ENCODE peak calls at places on chromosomes 2 and 18, in four cellular contexts. Z is astrocyte of the hippocampus; H is HEK293T; P is CD4-positive, alpha-beta T cell. G is an unnamed sample.

GRCh38 chr2:192566863-192567262 is 372.1 kb upstream of the TMEFF2 start:
- DNase-seq in Z (no peak), H (no peak), P (no peak), G (no peak)

GRCh38 chr2:26235089-26235488 is 9.3 kb downstream of the HADHA start:
- DNase-seq in Z (peak; percentile 7), H (no peak), P (no peak), G (no peak)

GRCh38 chr2:177984739-177985138 is 87.8 kb downstream of the PDE11A start:
- DNase-seq in Z (peak; percentile 75), H (peak; percentile 27), P (no peak), G (no peak)

GRCh38 chr2:239116456-239117246 is 268.8 kb downstream of the TWIST2 start:
- DNase-seq in Z (peak; percentile 57), H (no peak), P (no peak), G (no peak)

GRCh38 chr2:239312741-239313246 is 88.0 kb downstream of the HDAC4 start:
- DNase-seq in Z (no peak), H (no peak), P (no peak), G (no peak)

GRCh38 chr18:79423211-79424007 is 27.7 kb downstream of the NFATC1 start:
- DNase-seq in Z (no peak), H (no peak), P (no peak), G (no peak)

GRCh38 chr2:140526575-140526974 is 1604.2 kb downstream of the LRP1B start:
- DNase-seq in Z (peak; percentile 67), H (no peak), P (no peak), G (no peak)

GRCh38 chr2:9145109-9145751 is 61.4 kb upstream of the ASAP2 start:
- DNase-seq in Z (peak; percentile 59), H (no peak), P (no peak), G (no peak)

GRCh38 chr2:148201075-148202004 is 180.4 kb downstream of the MBD5 start:
- DNase-seq in Z (peak; percentile 18), H (peak; percentile 7), P (peak; percentile 18), G (peak; percentile 11)

GRCh38 chr2:37920570-37920969 is 4.5 kb upstream of the RMDN2 start:
- DNase-seq in Z (peak; percentile 75), H (no peak), P (no peak), G (no peak)

GRCh38 chr2:239339726-239340654 is 60.8 kb downstream of the HDAC4 start:
- DNase-seq in Z (no peak), H (no peak), P (no peak), G (no peak)